ENCODE peak calls at places on chromosomes 6 and 20, in four cellular contexts. P is HFF-Myc; X is right cardiac atrium; O is CD4-positive, alpha-beta T cell. R is an unnamed sample.

GRCh38 chr6:107173779-107174178 is 58.5 kb upstream of the BEND3 start:
- DNase-seq in P (no peak), X (no peak), O (no peak), R (no peak)

GRCh38 chr6:143545976-143546547 is 34.5 kb upstream of the FUCA2 start:
- DNase-seq in P (no peak), X (no peak), O (no peak), R (no peak)

GRCh38 chr6:14061644-14062043 is 55.9 kb upstream of the CD83 start:
- DNase-seq in P (no peak), X (no peak), O (no peak), R (no peak)

GRCh38 chr6:3368701-3369100 is 88.1 kb downstream of the SLC22A23 start:
- DNase-seq in P (no peak), X (no peak), O (no peak), R (no peak)

GRCh38 chr20:2022163-2022562 is 28.3 kb upstream of the PDYN start:
- DNase-seq in P (no peak), X (no peak), O (no peak), R (no peak)

GRCh38 chr6:17058550-17058949 is 43.3 kb upstream of the STMND1 start:
- DNase-seq in P (no peak), X (no peak), O (no peak), R (no peak)

GRCh38 chr6:5728726-5729434 is 277.8 kb downstream of the NRN1 start:
- DNase-seq in P (peak), X (no peak), O (no peak), R (no peak)

GRCh38 chr6:139370707-139371345 is 3.6 kb downstream of the CITED2 start:
- DNase-seq in P (no peak), X (no peak), O (no peak), R (no peak)

GRCh38 chr6:119323478-119323877 is 26.1 kb downstream of the MAN1A1 start:
- DNase-seq in P (no peak), X (no peak), O (no peak), R (no peak)

GRCh38 chr6:156359912-156360311 is 417.3 kb upstream of the ARID1B start:
- DNase-seq in P (no peak), X (no peak), O (no peak), R (no peak)

GRCh38 chr20:5727018-5727515 is 23.1 kb upstream of the SHLD1 start:
- DNase-seq in P (no peak), X (no peak), O (no peak), R (no peak)

GRCh38 chr6:147434508-147434907 is 74.0 kb upstream of the SAMD5 start:
- DNase-seq in P (no peak), X (no peak), O (no peak), R (no peak)

GRCh38 chr6:4253604-4254211 is 118.3 kb upstream of the ECI2 start:
- DNase-seq in P (peak), X (peak), O (no peak), R (no peak)

GRCh38 chr6:25962368-25963127 is at the start of gene TRIM38:
- DNase-seq in P (peak), X (peak), O (peak), R (peak)

GRCh38 chr6:16544006-16544405 is 217.3 kb downstream of the ATXN1 start:
- DNase-seq in P (no peak), X (peak), O (no peak), R (no peak)

GRCh38 chr6:37922563-37922962 is 103.0 kb downstream of the ZFAND3 start:
- DNase-seq in P (no peak), X (no peak), O (no peak), R (no peak)

GRCh38 chr6:91167846-91168245 is 581.0 kb upstream of the MAP3K7 start:
- DNase-seq in P (no peak), X (no peak), O (no peak), R (no peak)

GRCh38 chr6:13006578-13007300 is 290.2 kb downstream of the PHACTR1 start:
- DNase-seq in P (peak), X (no peak), O (no peak), R (no peak)

GRCh38 chr6:12026833-12027232 is 14.7 kb downstream of the HIVEP1 start:
- DNase-seq in P (no peak), X (no peak), O (no peak), R (no peak)

GRCh38 chr20:11411765-11412164 is 505.9 kb upstream of the BTBD3 start:
- DNase-seq in P (no peak), X (no peak), O (no peak), R (no peak)

GRCh38 chr20:24955045-24955444 is 6.0 kb downstream of the CST7 start:
- DNase-seq in P (no peak), X (no peak), O (no peak), R (peak)

GRCh38 chr6:25793970-25794369 is 37.9 kb downstream of the SLC17A1 start:
- DNase-seq in P (no peak), X (no peak), O (no peak), R (no peak)

GRCh38 chr6:135105710-135106109 is 51.1 kb upstream of the HBS1L start:
- DNase-seq in P (no peak), X (no peak), O (no peak), R (no peak)

GRCh38 chr6:122789078-122789861 is at the start of gene SMPDL3A:
- DNase-seq in P (peak), X (peak), O (no peak), R (peak)

GRCh38 chr6:29845405-29846006 is 17.9 kb downstream of the HLA-G start:
- DNase-seq in P (no peak), X (no peak), O (no peak), R (no peak)